ENCODE peak calls at places on chromosome 21, in six cellular contexts. One of them, this sample, is unnamed.

GRCh38 chr21:36030581-36031189 is 29.6 kb downstream of the SETD4 start:
- DNase-seq in K562: peak
- DNase-seq in NB4: no peak
- DNase-seq in A549: no peak
- DNase-seq in HepG2: no peak
- DNase-seq in GM12878: no peak
- DNase-seq in this sample: no peak

GRCh38 chr21:31908106-31909031 is 35.5 kb downstream of the HUNK start:
- DNase-seq in K562: no peak
- DNase-seq in NB4: no peak
- DNase-seq in A549: no peak
- DNase-seq in HepG2: peak
- DNase-seq in GM12878: no peak
- DNase-seq in this sample: no peak

GRCh38 chr21:39018730-39019129 is 164.5 kb downstream of the PSMG1 start:
- DNase-seq in K562: no peak
- DNase-seq in NB4: no peak
- DNase-seq in A549: no peak
- DNase-seq in HepG2: no peak
- DNase-seq in GM12878: no peak
- DNase-seq in this sample: no peak

GRCh38 chr21:31221051-31221450 is 123.0 kb downstream of the TIAM1 start:
- DNase-seq in K562: no peak
- DNase-seq in NB4: no peak
- DNase-seq in A549: no peak
- DNase-seq in HepG2: no peak
- DNase-seq in GM12878: no peak
- DNase-seq in this sample: no peak

GRCh38 chr21:43645414-43645891 is 13.8 kb downstream of the HSF2BP start:
- DNase-seq in K562: peak
- DNase-seq in NB4: peak
- DNase-seq in A549: peak
- DNase-seq in HepG2: peak
- DNase-seq in GM12878: no peak
- DNase-seq in this sample: peak

GRCh38 chr21:31196724-31197123 is 147.3 kb downstream of the TIAM1 start:
- DNase-seq in K562: no peak
- DNase-seq in NB4: no peak
- DNase-seq in A549: no peak
- DNase-seq in HepG2: no peak
- DNase-seq in GM12878: no peak
- DNase-seq in this sample: no peak

GRCh38 chr21:19535356-19535755 is 1131.8 kb upstream of the TMPRSS15 start:
- DNase-seq in K562: no peak
- DNase-seq in NB4: no peak
- DNase-seq in A549: no peak
- DNase-seq in HepG2: no peak
- DNase-seq in GM12878: no peak
- DNase-seq in this sample: no peak

GRCh38 chr21:34885636-34886553 is 163.2 kb downstream of the RUNX1 start:
- DNase-seq in K562: no peak
- DNase-seq in NB4: no peak
- DNase-seq in A549: no peak
- DNase-seq in HepG2: peak
- DNase-seq in GM12878: no peak
- DNase-seq in this sample: peak

GRCh38 chr21:43865471-43866181 is 603 bp downstream of the AGPAT3 start:
- DNase-seq in K562: peak
- DNase-seq in NB4: peak
- DNase-seq in A549: no peak
- DNase-seq in HepG2: no peak
- DNase-seq in GM12878: no peak
- DNase-seq in this sample: no peak

GRCh38 chr21:37225440-37225839 is 41.7 kb downstream of the VPS26C start:
- DNase-seq in K562: no peak
- DNase-seq in NB4: no peak
- DNase-seq in A549: no peak
- DNase-seq in HepG2: no peak
- DNase-seq in GM12878: no peak
- DNase-seq in this sample: no peak

GRCh38 chr21:25370311-25370744 is 237.0 kb downstream of the MRPL39 start:
- DNase-seq in K562: no peak
- DNase-seq in NB4: no peak
- DNase-seq in A549: no peak
- DNase-seq in HepG2: no peak
- DNase-seq in GM12878: no peak
- DNase-seq in this sample: peak

GRCh38 chr21:36784942-36785341 is 86.0 kb downstream of the SIM2 start:
- DNase-seq in K562: no peak
- DNase-seq in NB4: no peak
- DNase-seq in A549: no peak
- DNase-seq in HepG2: no peak
- DNase-seq in GM12878: no peak
- DNase-seq in this sample: no peak

GRCh38 chr21:15014220-15014619 is 50.6 kb downstream of the NRIP1 start:
- DNase-seq in K562: no peak
- DNase-seq in NB4: no peak
- DNase-seq in A549: no peak
- DNase-seq in HepG2: no peak
- DNase-seq in GM12878: no peak
- DNase-seq in this sample: no peak

GRCh38 chr21:15009964-15010363 is 54.8 kb downstream of the NRIP1 start:
- DNase-seq in K562: no peak
- DNase-seq in NB4: no peak
- DNase-seq in A549: no peak
- DNase-seq in HepG2: no peak
- DNase-seq in GM12878: no peak
- DNase-seq in this sample: no peak

GRCh38 chr21:15011967-15012366 is 52.8 kb downstream of the NRIP1 start:
- DNase-seq in K562: no peak
- DNase-seq in NB4: no peak
- DNase-seq in A549: no peak
- DNase-seq in HepG2: no peak
- DNase-seq in GM12878: no peak
- DNase-seq in this sample: no peak

GRCh38 chr21:15007716-15008296 is 57.0 kb downstream of the NRIP1 start:
- DNase-seq in K562: no peak
- DNase-seq in NB4: no peak
- DNase-seq in A549: no peak
- DNase-seq in HepG2: no peak
- DNase-seq in GM12878: no peak
- DNase-seq in this sample: no peak

GRCh38 chr21:15010645-15011044 is 54.2 kb downstream of the NRIP1 start:
- DNase-seq in K562: no peak
- DNase-seq in NB4: no peak
- DNase-seq in A549: no peak
- DNase-seq in HepG2: no peak
- DNase-seq in GM12878: no peak
- DNase-seq in this sample: no peak
- TF ChIP-seq MYC in K562: no peak
- TF ChIP-seq MYC in NB4: no peak
- TF ChIP-seq MYC in A549: no peak
- TF ChIP-seq MYC in HepG2: no peak
- TF ChIP-seq MYC in GM12878: no peak
- TF ChIP-seq MYC in this sample: no peak

DNA sequence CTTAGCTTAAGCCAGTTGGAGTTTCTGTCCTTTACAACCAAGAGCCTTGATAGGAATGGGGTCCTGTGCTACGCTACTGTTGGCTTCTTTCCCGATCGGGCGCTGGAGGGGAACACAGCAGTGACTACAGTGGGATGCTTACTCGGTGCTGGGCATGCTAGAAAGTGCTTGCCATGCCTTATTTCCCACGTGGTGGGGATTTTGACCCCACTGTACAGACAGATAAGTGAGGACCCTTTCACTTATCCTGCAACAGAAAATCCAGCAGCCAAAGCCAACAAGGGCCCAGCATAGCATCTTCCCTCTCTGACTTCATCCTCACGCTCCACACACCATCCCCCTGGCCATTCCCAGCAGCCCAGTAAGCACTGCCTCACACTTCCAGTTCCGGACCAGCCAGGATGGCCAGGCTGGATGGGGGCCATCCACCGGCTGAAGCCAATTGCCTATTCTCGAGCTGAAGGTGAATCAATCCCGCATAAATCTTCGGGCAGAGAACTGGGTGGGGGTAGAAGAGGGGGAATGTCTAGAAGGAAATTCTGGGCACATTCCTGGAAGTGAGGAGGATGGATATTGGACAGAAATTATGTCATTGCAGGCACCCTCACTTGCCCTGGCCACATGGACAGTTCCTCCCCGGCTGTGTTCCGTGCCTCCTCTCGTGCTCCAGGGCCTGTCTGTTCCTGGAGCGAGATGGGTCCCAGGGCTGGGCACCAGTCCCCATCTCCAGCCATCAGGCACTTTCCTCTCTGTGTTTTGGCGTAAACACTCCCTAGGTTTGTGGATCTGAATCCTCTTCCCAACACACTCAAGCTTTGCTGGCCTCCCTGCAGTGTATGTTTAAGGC is 2.0 kb upstream of the ABCG1 start:
- DNase-seq in K562: no peak
- DNase-seq in NB4: no peak
- DNase-seq in A549: no peak
- DNase-seq in HepG2: no peak
- DNase-seq in GM12878: no peak
- DNase-seq in this sample: no peak
- TF ChIP-seq MYC in K562: no peak
- TF ChIP-seq MYC in NB4: no peak
- TF ChIP-seq MYC in A549: no peak
- TF ChIP-seq MYC in HepG2: no peak
- TF ChIP-seq MYC in GM12878: no peak
- TF ChIP-seq MYC in this sample: no peak

GRCh38 chr21:32940079-32941014 is 85.4 kb upstream of the OLIG2 start:
- DNase-seq in K562: peak
- DNase-seq in NB4: peak
- DNase-seq in A549: peak
- DNase-seq in HepG2: peak
- DNase-seq in GM12878: no peak
- DNase-seq in this sample: peak
- TF ChIP-seq MYC in K562: no peak
- TF ChIP-seq MYC in NB4: no peak
- TF ChIP-seq MYC in A549: no peak
- TF ChIP-seq MYC in HepG2: no peak
- TF ChIP-seq MYC in GM12878: no peak
- TF ChIP-seq MYC in this sample: no peak

GRCh38 chr21:45130324-45130774 is 56.0 kb downstream of the ADARB1 start:
- DNase-seq in K562: peak
- DNase-seq in NB4: peak
- DNase-seq in A549: no peak
- DNase-seq in HepG2: no peak
- DNase-seq in GM12878: no peak
- DNase-seq in this sample: peak
- TF ChIP-seq MYC in K562: no peak
- TF ChIP-seq MYC in NB4: peak
- TF ChIP-seq MYC in A549: no peak
- TF ChIP-seq MYC in HepG2: no peak
- TF ChIP-seq MYC in GM12878: no peak
- TF ChIP-seq MYC in this sample: no peak

GRCh38 chr21:45210461-45210983 is 77.2 kb downstream of the POFUT2 start:
- DNase-seq in K562: no peak
- DNase-seq in NB4: no peak
- DNase-seq in A549: no peak
- DNase-seq in HepG2: no peak
- DNase-seq in GM12878: no peak
- DNase-seq in this sample: no peak

GRCh38 chr21:45209046-45209445 is 78.6 kb downstream of the POFUT2 start:
- DNase-seq in K562: no peak
- DNase-seq in NB4: no peak
- DNase-seq in A549: no peak
- DNase-seq in HepG2: no peak
- DNase-seq in GM12878: no peak
- DNase-seq in this sample: no peak

GRCh38 chr21:45213392-45213791 is 74.3 kb downstream of the POFUT2 start:
- DNase-seq in K562: no peak
- DNase-seq in NB4: no peak
- DNase-seq in A549: no peak
- DNase-seq in HepG2: no peak
- DNase-seq in GM12878: no peak
- DNase-seq in this sample: no peak

GRCh38 chr21:45209685-45210284 is 77.9 kb downstream of the POFUT2 start:
- DNase-seq in K562: no peak
- DNase-seq in NB4: no peak
- DNase-seq in A549: no peak
- DNase-seq in HepG2: no peak
- DNase-seq in GM12878: peak
- DNase-seq in this sample: no peak

GRCh38 chr21:45211661-45212060 is 76.0 kb downstream of the POFUT2 start:
- DNase-seq in K562: peak
- DNase-seq in NB4: peak
- DNase-seq in A549: no peak
- DNase-seq in HepG2: no peak
- DNase-seq in GM12878: no peak
- DNase-seq in this sample: no peak
- TF ChIP-seq MYC in K562: no peak
- TF ChIP-seq MYC in NB4: no peak
- TF ChIP-seq MYC in A549: no peak
- TF ChIP-seq MYC in HepG2: no peak
- TF ChIP-seq MYC in GM12878: no peak
- TF ChIP-seq MYC in this sample: no peak